ENCODE peak calls at places on chromosomes 16 and 17, in ten cellular contexts. Q, F, Z, H, I, A, S, R, L and G are unnamed samples.

GRCh38 chr17:33234930-33235685 is 58.0 kb downstream of the ASIC2 start:
- DNase-seq in F (no peak), I (peak; percentile 48), H (no peak), R (peak; percentile 88), A (peak; percentile 79), Q (no peak), Z (no peak), S (no peak), L (peak; percentile 84), G (no peak)

GRCh38 chr17:78559749-78560368 is 17.3 kb downstream of the DNAH17 start:
- DNase-seq in F (no peak), A (no peak), R (no peak), H (no peak), L (no peak), Z (no peak), Q (no peak), I (no peak), S (peak; percentile 59), G (peak; percentile 40)

GRCh38 chr17:76026714-76027158 is 370 bp downstream of the EVPL start:
- DNase-seq in L (no peak), A (no peak), R (no peak), S (peak; percentile 69), I (no peak), Z (no peak), Q (no peak), F (no peak), H (no peak), G (peak; percentile 91)

GRCh38 chr16:1980026-1980769 is 1.1 kb downstream of the NOXO1 start:
- DNase-seq in Q (no peak), A (no peak), R (no peak), Z (peak; percentile 49), I (no peak), L (no peak), S (no peak), F (no peak), H (no peak), G (peak; percentile 88)

GRCh38 chr16:28082624-28083023 is 19.1 kb upstream of the GSG1L start:
- DNase-seq in I (no peak), R (no peak), L (no peak), S (no peak), Z (peak; percentile 78), Q (no peak), H (no peak), A (no peak), F (no peak), G (no peak)

GRCh38 chr16:81498351-81498750 is 53.7 kb downstream of the CMIP start:
- DNase-seq in H (no peak), A (no peak), Q (no peak), S (no peak), L (no peak), Z (no peak), R (no peak), F (no peak), I (no peak), G (no peak)

GRCh38 chr17:48351916-48352332 is 78.1 kb downstream of the SKAP1 start:
- DNase-seq in I (no peak), Z (peak; percentile 34), S (no peak), Q (no peak), H (no peak), F (no peak), L (no peak), R (peak; percentile 63), A (peak; percentile 26), G (no peak)

GRCh38 chr17:2695243-2695960 is 16.2 kb downstream of the CLUH start:
- DNase-seq in A (no peak), Z (no peak), R (no peak), F (no peak), H (no peak), L (peak; percentile 67), Q (no peak), I (no peak), S (peak; percentile 41), G (peak; percentile 83)

GRCh38 chr16:12518238-12519004 is 285.3 kb downstream of the CPPED1 start:
- DNase-seq in Z (no peak), S (no peak), A (no peak), F (no peak), R (no peak), Q (no peak), I (no peak), L (no peak), H (no peak), G (no peak)

GRCh38 chr16:50580180-50580771 is 32.1 kb downstream of the NKD1 start:
- DNase-seq in Z (no peak), A (no peak), I (no peak), S (no peak), Q (no peak), H (no peak), L (no peak), F (no peak), R (no peak), G (no peak)
- H3K27ac ChIP-seq in Z (no peak overlapping the region), A (no peak overlapping the region), I (no peak overlapping the region), S (no peak overlapping the region), Q (no peak overlapping the region), H (no peak overlapping the region), L (peak overlapping the region; percentile 34), F (peak overlapping the region; percentile 74), R (no peak overlapping the region), G (no peak overlapping the region)

GRCh38 chr17:67754001-67754400 is 36.3 kb downstream of the NOL11 start:
- DNase-seq in A (no peak), R (no peak), Z (no peak), H (no peak), F (no peak), I (no peak), Q (no peak), S (no peak), L (no peak), G (no peak)

DNA sequence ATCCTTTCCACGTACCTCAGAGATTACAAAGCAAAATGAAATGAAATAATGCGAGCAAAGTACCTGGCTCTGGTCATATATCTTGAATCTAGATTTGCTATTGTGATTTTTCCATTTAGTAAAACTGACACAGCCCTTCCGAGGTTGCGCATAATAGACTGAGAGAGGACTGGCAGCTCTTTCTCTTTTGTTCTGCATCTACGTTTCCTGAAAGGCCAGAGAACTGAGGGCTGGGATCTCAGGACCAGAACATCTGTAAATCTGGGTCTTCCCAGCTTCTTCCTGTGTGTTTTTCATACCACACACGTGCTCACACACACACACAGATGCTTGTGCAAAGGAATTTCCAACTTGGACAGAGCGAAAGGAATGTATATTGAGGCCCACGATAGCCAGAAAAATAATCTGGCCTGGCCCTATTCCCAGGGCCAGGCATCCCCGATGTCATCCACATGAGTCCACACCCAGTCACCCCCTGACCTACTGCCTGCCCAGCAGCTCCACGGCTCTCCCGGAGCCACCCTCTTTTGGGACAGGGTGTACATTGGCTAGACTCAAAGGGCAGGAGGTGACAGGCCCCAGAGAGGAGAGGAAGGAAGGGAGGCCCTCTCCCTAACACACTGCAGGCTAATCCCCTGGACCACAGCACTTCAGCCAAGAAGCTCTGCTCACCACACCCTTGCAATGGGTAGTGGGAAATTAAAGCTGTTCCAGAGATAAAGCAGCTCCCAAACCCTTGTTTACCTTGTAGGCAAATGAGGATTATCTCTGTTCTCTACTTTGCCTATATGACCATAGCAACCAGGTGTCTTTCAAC is 41.8 kb downstream of the NOL11 start:
- DNase-seq in Z (no peak), F (no peak), L (no peak), I (peak; percentile 46), R (peak; percentile 77), S (no peak), Q (no peak), A (peak; percentile 10), H (no peak), G (no peak)
- H3K27ac ChIP-seq in Z (no peak overlapping the region), F (peak overlapping the region; percentile 42), L (no peak overlapping the region), I (no peak overlapping the region), R (no peak overlapping the region), S (no peak overlapping the region), Q (no peak overlapping the region), A (peak overlapping the region; percentile 52), H (peak overlapping the region; percentile 12), G (no peak overlapping the region)

GRCh38 chr17:82301916-82302497 is 15.4 kb downstream of the CD7 start:
- DNase-seq in H (no peak), L (peak; percentile 65), Z (no peak), I (no peak), F (no peak), R (no peak), Q (peak; percentile 76), A (no peak), S (no peak), G (no peak)
- H3K27ac ChIP-seq in H (no peak overlapping the region), L (no peak overlapping the region), Z (no peak overlapping the region), I (no peak overlapping the region), F (no peak overlapping the region), R (no peak overlapping the region), Q (peak overlapping the region; percentile 73), A (no peak overlapping the region), S (no peak overlapping the region), G (peak overlapping the region; percentile 2)

GRCh38 chr17:61384384-61385090 is 15.1 kb upstream of the TBX2 start:
- DNase-seq in Z (no peak), S (peak; percentile 36), L (no peak), R (no peak), I (no peak), F (no peak), H (no peak), A (no peak), Q (no peak), G (no peak)

GRCh38 chr17:61381537-61381936 is 18.1 kb upstream of the TBX2 start:
- DNase-seq in Q (no peak), H (no peak), S (no peak), A (no peak), I (no peak), R (no peak), L (no peak), Z (no peak), F (no peak), G (no peak)

GRCh38 chr17:61383689-61384201 is 15.9 kb upstream of the TBX2 start:
- DNase-seq in H (no peak), F (no peak), I (no peak), R (no peak), L (no peak), A (no peak), Q (no peak), S (peak; percentile 41), Z (no peak), G (peak; percentile 58)

GRCh38 chr17:61380836-61381525 is 18.7 kb upstream of the TBX2 start:
- DNase-seq in S (peak; percentile 30), R (no peak), L (no peak), Q (no peak), A (no peak), H (no peak), F (no peak), I (no peak), Z (no peak), G (peak; percentile 37)

DNA sequence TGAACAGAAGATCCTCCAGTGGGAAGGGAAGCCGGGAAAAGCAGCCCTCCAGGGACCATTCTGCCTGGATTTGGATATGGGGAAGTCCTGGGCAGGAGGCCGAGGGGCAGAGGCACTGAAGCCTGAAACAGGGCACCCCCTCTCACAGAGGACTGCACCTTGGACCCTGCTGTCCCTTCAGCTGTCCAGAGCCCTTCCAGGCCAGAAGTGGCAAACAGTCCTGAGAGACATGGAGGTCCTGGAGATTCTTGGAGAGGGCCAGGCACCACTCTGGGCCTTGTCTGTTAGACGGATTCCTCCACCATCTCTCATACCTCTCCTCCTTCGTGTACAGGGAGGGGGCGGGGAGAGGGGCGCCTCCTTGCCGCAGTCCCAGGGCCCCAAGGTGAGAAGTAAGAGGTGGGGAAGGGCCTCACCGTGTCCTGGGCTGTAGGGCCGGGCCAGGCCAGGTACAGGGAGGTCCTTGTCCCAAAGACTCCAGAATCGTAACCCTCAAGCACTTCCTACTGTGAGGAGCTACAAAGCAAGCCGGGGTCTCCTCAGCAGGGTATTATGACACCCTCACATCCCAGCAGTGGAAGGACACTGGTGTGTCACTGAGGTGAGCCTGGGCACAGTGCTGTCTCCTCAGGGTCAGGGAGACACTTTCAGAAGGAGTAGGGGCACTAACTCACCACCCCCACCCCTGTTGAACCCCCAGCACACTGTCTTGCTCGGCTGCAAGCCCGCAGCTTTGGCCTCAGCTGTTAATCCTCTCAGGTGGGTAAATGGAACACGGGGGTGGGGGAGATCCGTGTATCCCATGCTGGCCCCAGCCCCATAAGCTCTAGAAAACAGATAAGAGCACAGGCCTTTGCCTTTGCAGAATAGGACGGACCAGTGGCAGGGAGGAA is 16.6 kb upstream of the TBX2 start:
- DNase-seq in Q (no peak), I (no peak), L (no peak), H (no peak), S (peak; percentile 24), A (no peak), F (no peak), Z (no peak), R (no peak), G (no peak)
- H3K27ac ChIP-seq in Q (no peak overlapping the region), I (no peak overlapping the region), L (peak overlapping the region; percentile 25), H (no peak overlapping the region), S (peak overlapping the region; percentile 18), A (no peak overlapping the region), F (peak overlapping the region; percentile 17), Z (no peak overlapping the region), R (peak overlapping the region; percentile 34), G (no peak overlapping the region)